ENCODE peak calls at places on chromosomes 1 and 21, in nine cellular contexts. One of them, this sample, is unnamed.

GRCh38 chr1:77406661-77407060 is 124.8 kb downstream of the AK5 start:
- DNase-seq in upper lobe of right lung: no peak
- DNase-seq in ELR: peak; percentile 33
- DNase-seq in activated CD8-positive, alpha-beta memory T cell treated with anti-CD3 and anti-CD28 coated beads for 1 hour: no peak
- DNase-seq in occipital lobe: no peak
- DNase-seq in lung microvascular endothelial cell: peak; percentile 41
- DNase-seq in T-helper 9 cell: no peak
- DNase-seq in NCI-H460: no peak
- DNase-seq in epithelial cell of prostate: no peak
- DNase-seq in this sample: no peak

GRCh38 chr1:60066001-60066400 is 7.6 kb downstream of the C1orf87 start:
- DNase-seq in upper lobe of right lung: no peak
- DNase-seq in ELR: peak; percentile 28
- DNase-seq in activated CD8-positive, alpha-beta memory T cell treated with anti-CD3 and anti-CD28 coated beads for 1 hour: no peak
- DNase-seq in occipital lobe: no peak
- DNase-seq in lung microvascular endothelial cell: no peak
- DNase-seq in T-helper 9 cell: no peak
- DNase-seq in NCI-H460: no peak
- DNase-seq in epithelial cell of prostate: peak; percentile 53
- DNase-seq in this sample: no peak

GRCh38 chr1:4519954-4520353 is 134.5 kb upstream of the AJAP1 start:
- DNase-seq in upper lobe of right lung: no peak
- DNase-seq in ELR: no peak
- DNase-seq in activated CD8-positive, alpha-beta memory T cell treated with anti-CD3 and anti-CD28 coated beads for 1 hour: no peak
- DNase-seq in occipital lobe: no peak
- DNase-seq in lung microvascular endothelial cell: no peak
- DNase-seq in T-helper 9 cell: no peak
- DNase-seq in NCI-H460: no peak
- DNase-seq in epithelial cell of prostate: no peak
- DNase-seq in this sample: no peak

GRCh38 chr1:230883964-230884363 is 15.6 kb upstream of the C1orf198 start:
- DNase-seq in upper lobe of right lung: no peak
- DNase-seq in ELR: no peak
- DNase-seq in activated CD8-positive, alpha-beta memory T cell treated with anti-CD3 and anti-CD28 coated beads for 1 hour: no peak
- DNase-seq in occipital lobe: peak; percentile 25
- DNase-seq in lung microvascular endothelial cell: no peak
- DNase-seq in T-helper 9 cell: no peak
- DNase-seq in NCI-H460: no peak
- DNase-seq in epithelial cell of prostate: no peak
- DNase-seq in this sample: no peak

GRCh38 chr1:211335507-211336157 is 9.0 kb downstream of the TRAF5 start:
- DNase-seq in upper lobe of right lung: no peak
- DNase-seq in ELR: no peak
- DNase-seq in activated CD8-positive, alpha-beta memory T cell treated with anti-CD3 and anti-CD28 coated beads for 1 hour: no peak
- DNase-seq in occipital lobe: no peak
- DNase-seq in lung microvascular endothelial cell: no peak
- DNase-seq in T-helper 9 cell: no peak
- DNase-seq in NCI-H460: no peak
- DNase-seq in epithelial cell of prostate: no peak
- DNase-seq in this sample: no peak

GRCh38 chr1:186535388-186536133 is 74.6 kb upstream of the PDC start:
- DNase-seq in upper lobe of right lung: no peak
- DNase-seq in ELR: peak; percentile 97
- DNase-seq in activated CD8-positive, alpha-beta memory T cell treated with anti-CD3 and anti-CD28 coated beads for 1 hour: no peak
- DNase-seq in occipital lobe: no peak
- DNase-seq in lung microvascular endothelial cell: peak; percentile 93
- DNase-seq in T-helper 9 cell: no peak
- DNase-seq in NCI-H460: no peak
- DNase-seq in epithelial cell of prostate: peak; percentile 64
- DNase-seq in this sample: no peak

GRCh38 chr1:44485229-44485932 is 80.3 kb downstream of the RNF220 start:
- DNase-seq in upper lobe of right lung: no peak
- DNase-seq in ELR: peak; percentile 84
- DNase-seq in activated CD8-positive, alpha-beta memory T cell treated with anti-CD3 and anti-CD28 coated beads for 1 hour: no peak
- DNase-seq in occipital lobe: no peak
- DNase-seq in lung microvascular endothelial cell: peak; percentile 85
- DNase-seq in T-helper 9 cell: no peak
- DNase-seq in NCI-H460: peak; percentile 76
- DNase-seq in epithelial cell of prostate: peak; percentile 48
- DNase-seq in this sample: no peak

GRCh38 chr1:204974326-204974725 is 68.7 kb upstream of the CNTN2 start:
- DNase-seq in upper lobe of right lung: no peak
- DNase-seq in ELR: no peak
- DNase-seq in activated CD8-positive, alpha-beta memory T cell treated with anti-CD3 and anti-CD28 coated beads for 1 hour: no peak
- DNase-seq in occipital lobe: no peak
- DNase-seq in lung microvascular endothelial cell: no peak
- DNase-seq in T-helper 9 cell: no peak
- DNase-seq in NCI-H460: no peak
- DNase-seq in epithelial cell of prostate: no peak
- DNase-seq in this sample: no peak

GRCh38 chr1:227043755-227044154 is 103.7 kb downstream of the COQ8A start:
- DNase-seq in upper lobe of right lung: no peak
- DNase-seq in ELR: peak; percentile 66
- DNase-seq in activated CD8-positive, alpha-beta memory T cell treated with anti-CD3 and anti-CD28 coated beads for 1 hour: no peak
- DNase-seq in occipital lobe: no peak
- DNase-seq in lung microvascular endothelial cell: peak; percentile 35
- DNase-seq in T-helper 9 cell: no peak
- DNase-seq in NCI-H460: peak; percentile 73
- DNase-seq in epithelial cell of prostate: no peak
- DNase-seq in this sample: no peak

GRCh38 chr1:42679364-42679983 is 2.7 kb upstream of the YBX1 start:
- DNase-seq in upper lobe of right lung: no peak
- DNase-seq in ELR: peak; percentile 54
- DNase-seq in activated CD8-positive, alpha-beta memory T cell treated with anti-CD3 and anti-CD28 coated beads for 1 hour: no peak
- DNase-seq in occipital lobe: no peak
- DNase-seq in lung microvascular endothelial cell: no peak
- DNase-seq in T-helper 9 cell: no peak
- DNase-seq in NCI-H460: no peak
- DNase-seq in epithelial cell of prostate: no peak
- DNase-seq in this sample: no peak

GRCh38 chr1:173639102-173639501 is 4.0 kb downstream of the TEX50 start:
- DNase-seq in upper lobe of right lung: no peak
- DNase-seq in ELR: no peak
- DNase-seq in activated CD8-positive, alpha-beta memory T cell treated with anti-CD3 and anti-CD28 coated beads for 1 hour: no peak
- DNase-seq in occipital lobe: no peak
- DNase-seq in lung microvascular endothelial cell: no peak
- DNase-seq in T-helper 9 cell: no peak
- DNase-seq in NCI-H460: no peak
- DNase-seq in epithelial cell of prostate: no peak
- DNase-seq in this sample: no peak

GRCh38 chr1:29498126-29499100 is 262.1 kb downstream of the PTPRU start:
- DNase-seq in upper lobe of right lung: no peak
- DNase-seq in ELR: peak; percentile 29
- DNase-seq in activated CD8-positive, alpha-beta memory T cell treated with anti-CD3 and anti-CD28 coated beads for 1 hour: no peak
- DNase-seq in occipital lobe: peak; percentile 6
- DNase-seq in lung microvascular endothelial cell: no peak
- DNase-seq in T-helper 9 cell: no peak
- DNase-seq in NCI-H460: no peak
- DNase-seq in epithelial cell of prostate: no peak
- DNase-seq in this sample: no peak

GRCh38 chr1:161379071-161379470 is 11.4 kb upstream of the CFAP126 start:
- DNase-seq in upper lobe of right lung: no peak
- DNase-seq in ELR: peak; percentile 56
- DNase-seq in activated CD8-positive, alpha-beta memory T cell treated with anti-CD3 and anti-CD28 coated beads for 1 hour: no peak
- DNase-seq in occipital lobe: no peak
- DNase-seq in lung microvascular endothelial cell: no peak
- DNase-seq in T-helper 9 cell: no peak
- DNase-seq in NCI-H460: no peak
- DNase-seq in epithelial cell of prostate: no peak
- DNase-seq in this sample: no peak

GRCh38 chr1:21510113-21510493 is 880 bp downstream of the ALPL start:
- DNase-seq in upper lobe of right lung: no peak
- DNase-seq in ELR: no peak
- DNase-seq in activated CD8-positive, alpha-beta memory T cell treated with anti-CD3 and anti-CD28 coated beads for 1 hour: no peak
- DNase-seq in occipital lobe: no peak
- DNase-seq in lung microvascular endothelial cell: no peak
- DNase-seq in T-helper 9 cell: no peak
- DNase-seq in NCI-H460: no peak
- DNase-seq in epithelial cell of prostate: no peak
- DNase-seq in this sample: no peak

GRCh38 chr1:60753508-60753907 is 328.9 kb upstream of the NFIA start:
- DNase-seq in upper lobe of right lung: no peak
- DNase-seq in ELR: no peak
- DNase-seq in activated CD8-positive, alpha-beta memory T cell treated with anti-CD3 and anti-CD28 coated beads for 1 hour: no peak
- DNase-seq in occipital lobe: no peak
- DNase-seq in lung microvascular endothelial cell: no peak
- DNase-seq in T-helper 9 cell: no peak
- DNase-seq in NCI-H460: no peak
- DNase-seq in epithelial cell of prostate: no peak
- DNase-seq in this sample: no peak

GRCh38 chr1:212752256-212752933 is 39.2 kb downstream of the NSL1 start:
- DNase-seq in upper lobe of right lung: no peak
- DNase-seq in ELR: peak; percentile 30
- DNase-seq in activated CD8-positive, alpha-beta memory T cell treated with anti-CD3 and anti-CD28 coated beads for 1 hour: no peak
- DNase-seq in occipital lobe: no peak
- DNase-seq in lung microvascular endothelial cell: no peak
- DNase-seq in T-helper 9 cell: no peak
- DNase-seq in NCI-H460: no peak
- DNase-seq in epithelial cell of prostate: no peak
- DNase-seq in this sample: no peak

GRCh38 chr1:167904641-167905040 is 9.3 kb downstream of the ADCY10 start:
- DNase-seq in upper lobe of right lung: no peak
- DNase-seq in ELR: peak; percentile 90
- DNase-seq in activated CD8-positive, alpha-beta memory T cell treated with anti-CD3 and anti-CD28 coated beads for 1 hour: no peak
- DNase-seq in occipital lobe: no peak
- DNase-seq in lung microvascular endothelial cell: peak; percentile 86
- DNase-seq in T-helper 9 cell: no peak
- DNase-seq in NCI-H460: peak; percentile 33
- DNase-seq in epithelial cell of prostate: no peak
- DNase-seq in this sample: no peak

GRCh38 chr1:91765293-91765692 is 120.7 kb downstream of the TGFBR3 start:
- DNase-seq in upper lobe of right lung: no peak
- DNase-seq in ELR: no peak
- DNase-seq in activated CD8-positive, alpha-beta memory T cell treated with anti-CD3 and anti-CD28 coated beads for 1 hour: no peak
- DNase-seq in occipital lobe: no peak
- DNase-seq in lung microvascular endothelial cell: no peak
- DNase-seq in T-helper 9 cell: no peak
- DNase-seq in NCI-H460: no peak
- DNase-seq in epithelial cell of prostate: no peak
- DNase-seq in this sample: no peak

GRCh38 chr1:110172001-110172400 is 21.7 kb downstream of the SLC6A17 start:
- DNase-seq in upper lobe of right lung: no peak
- DNase-seq in ELR: no peak
- DNase-seq in activated CD8-positive, alpha-beta memory T cell treated with anti-CD3 and anti-CD28 coated beads for 1 hour: no peak
- DNase-seq in occipital lobe: no peak
- DNase-seq in lung microvascular endothelial cell: no peak
- DNase-seq in T-helper 9 cell: no peak
- DNase-seq in NCI-H460: no peak
- DNase-seq in epithelial cell of prostate: no peak
- DNase-seq in this sample: no peak

GRCh38 chr21:42624095-42624830 is 29.2 kb upstream of the PDE9A start:
- DNase-seq in upper lobe of right lung: peak; percentile 33
- DNase-seq in ELR: no peak
- DNase-seq in activated CD8-positive, alpha-beta memory T cell treated with anti-CD3 and anti-CD28 coated beads for 1 hour: no peak
- DNase-seq in occipital lobe: no peak
- DNase-seq in lung microvascular endothelial cell: no peak
- DNase-seq in T-helper 9 cell: no peak
- DNase-seq in NCI-H460: no peak
- DNase-seq in epithelial cell of prostate: no peak
- DNase-seq in this sample: no peak

GRCh38 chr1:94654031-94654430 is 112.5 kb upstream of the F3 start:
- DNase-seq in upper lobe of right lung: no peak
- DNase-seq in ELR: peak; percentile 72
- DNase-seq in activated CD8-positive, alpha-beta memory T cell treated with anti-CD3 and anti-CD28 coated beads for 1 hour: no peak
- DNase-seq in occipital lobe: no peak
- DNase-seq in lung microvascular endothelial cell: peak; percentile 6
- DNase-seq in T-helper 9 cell: no peak
- DNase-seq in NCI-H460: no peak
- DNase-seq in epithelial cell of prostate: no peak
- DNase-seq in this sample: no peak

GRCh38 chr1:238104752-238105151 is 214.0 kb upstream of the ZP4 start:
- DNase-seq in upper lobe of right lung: no peak
- DNase-seq in ELR: no peak
- DNase-seq in activated CD8-positive, alpha-beta memory T cell treated with anti-CD3 and anti-CD28 coated beads for 1 hour: no peak
- DNase-seq in occipital lobe: no peak
- DNase-seq in lung microvascular endothelial cell: no peak
- DNase-seq in T-helper 9 cell: no peak
- DNase-seq in NCI-H460: no peak
- DNase-seq in epithelial cell of prostate: no peak
- DNase-seq in this sample: no peak

GRCh38 chr1:151547119-151547899 is 7.2 kb downstream of the TUFT1 start:
- DNase-seq in upper lobe of right lung: peak; percentile 83
- DNase-seq in ELR: peak; percentile 92
- DNase-seq in activated CD8-positive, alpha-beta memory T cell treated with anti-CD3 and anti-CD28 coated beads for 1 hour: no peak
- DNase-seq in occipital lobe: no peak
- DNase-seq in lung microvascular endothelial cell: peak; percentile 82
- DNase-seq in T-helper 9 cell: no peak
- DNase-seq in NCI-H460: peak; percentile 80
- DNase-seq in epithelial cell of prostate: peak; percentile 89
- DNase-seq in this sample: no peak